ENCODE peak calls at places on chromosomes 4 and X, in five cellular contexts. One of them, this sample, is unnamed.
A peak's percentile ranks its signal among the peaks of the same experiment; 100 is the strongest.

GRCh38 chr4:90586799-90587198 is 459.6 kb downstream of the CCSER1 start:
- DNase-seq in PC-3: no peak
- DNase-seq in A172: no peak
- DNase-seq in NT2/D1: no peak
- DNase-seq in aorta: no peak
- DNase-seq in this sample: no peak

GRCh38 chr4:185033950-185034349 is 15.7 kb downstream of the HELT start:
- DNase-seq in PC-3: no peak
- DNase-seq in A172: no peak
- DNase-seq in NT2/D1: no peak
- DNase-seq in aorta: no peak
- DNase-seq in this sample: no peak

GRCh38 chr4:6371827-6372226 is 100.6 kb downstream of the PPP2R2C start:
- DNase-seq in PC-3: no peak
- DNase-seq in A172: no peak
- DNase-seq in NT2/D1: no peak
- DNase-seq in aorta: no peak
- DNase-seq in this sample: no peak

GRCh38 chrX:135315864-135316263 is 6.6 kb downstream of the ETDC start:
- DNase-seq in PC-3: no peak
- DNase-seq in A172: no peak
- DNase-seq in NT2/D1: no peak
- DNase-seq in aorta: no peak
- DNase-seq in this sample: no peak

GRCh38 chr4:14254252-14254651 is 626.7 kb upstream of the BOD1L1 start:
- DNase-seq in PC-3: peak; percentile 69
- DNase-seq in A172: peak; percentile 31
- DNase-seq in NT2/D1: peak; percentile 8
- DNase-seq in aorta: no peak
- DNase-seq in this sample: peak; percentile 80

GRCh38 chr4:123661080-123661737 is 264.6 kb downstream of the SPRY1 start:
- DNase-seq in PC-3: peak; percentile 56
- DNase-seq in A172: no peak
- DNase-seq in NT2/D1: no peak
- DNase-seq in aorta: no peak
- DNase-seq in this sample: peak; percentile 49

GRCh38 chr4:926538-926937 is 5.6 kb downstream of the GAK start:
- DNase-seq in PC-3: peak; percentile 17
- DNase-seq in A172: no peak
- DNase-seq in NT2/D1: no peak
- DNase-seq in aorta: peak; percentile 51
- DNase-seq in this sample: peak; percentile 61

GRCh38 chrX:140034916-140035315 is 69.6 kb upstream of the CXorf66 start:
- DNase-seq in PC-3: peak; percentile 33
- DNase-seq in A172: no peak
- DNase-seq in NT2/D1: no peak
- DNase-seq in aorta: no peak
- DNase-seq in this sample: peak; percentile 45

GRCh38 chrX:46407753-46408130 is 137.5 kb downstream of the ZNF674 start:
- DNase-seq in PC-3: no peak
- DNase-seq in A172: no peak
- DNase-seq in NT2/D1: no peak
- DNase-seq in aorta: no peak
- DNase-seq in this sample: no peak

GRCh38 chrX:43840265-43840664 is 42.0 kb downstream of the MAOB start:
- DNase-seq in PC-3: peak; percentile 63
- DNase-seq in A172: no peak
- DNase-seq in NT2/D1: no peak
- DNase-seq in aorta: no peak
- DNase-seq in this sample: peak; percentile 3

GRCh38 chrX:125680366-125680765 is 360.7 kb downstream of the TEX13C start:
- DNase-seq in PC-3: no peak
- DNase-seq in A172: no peak
- DNase-seq in NT2/D1: no peak
- DNase-seq in aorta: no peak
- DNase-seq in this sample: no peak

GRCh38 chr4:153934689-153935017 is 145.8 kb upstream of the SFRP2 start:
- DNase-seq in PC-3: no peak
- DNase-seq in A172: no peak
- DNase-seq in NT2/D1: no peak
- DNase-seq in aorta: no peak
- DNase-seq in this sample: no peak

GRCh38 chrX:107861056-107861455 is 35.4 kb downstream of the MID2 start:
- DNase-seq in PC-3: peak; percentile 41
- DNase-seq in A172: no peak
- DNase-seq in NT2/D1: no peak
- DNase-seq in aorta: no peak
- DNase-seq in this sample: no peak

GRCh38 chr4:17823871-17824669 is 13.3 kb downstream of the NCAPG start:
- DNase-seq in PC-3: no peak
- DNase-seq in A172: no peak
- DNase-seq in NT2/D1: no peak
- DNase-seq in aorta: no peak
- DNase-seq in this sample: no peak

GRCh38 chr4:77035153-77035552 is 40.6 kb downstream of the CCNI start:
- DNase-seq in PC-3: no peak
- DNase-seq in A172: no peak
- DNase-seq in NT2/D1: no peak
- DNase-seq in aorta: no peak
- DNase-seq in this sample: no peak

GRCh38 chrX:153646620-153647373 is at the start of gene DUSP9:
- DNase-seq in PC-3: peak; percentile 61
- DNase-seq in A172: no peak
- DNase-seq in NT2/D1: no peak
- DNase-seq in aorta: peak; percentile 76
- DNase-seq in this sample: peak; percentile 60

GRCh38 chr4:27350161-27350560 is 489.5 kb downstream of the STIM2 start:
- DNase-seq in PC-3: peak; percentile 89
- DNase-seq in A172: peak; percentile 71
- DNase-seq in NT2/D1: no peak
- DNase-seq in aorta: no peak
- DNase-seq in this sample: peak; percentile 7

GRCh38 chrX:123833387-123833786 is 26.5 kb upstream of the XIAP start:
- DNase-seq in PC-3: peak; percentile 83
- DNase-seq in A172: peak; percentile 33
- DNase-seq in NT2/D1: no peak
- DNase-seq in aorta: no peak
- DNase-seq in this sample: peak; percentile 83

GRCh38 chrX:41382699-41383645 is 49.0 kb downstream of the DDX3X start:
- DNase-seq in PC-3: peak; percentile 32
- DNase-seq in A172: peak; percentile 38
- DNase-seq in NT2/D1: no peak
- DNase-seq in aorta: peak; percentile 3
- DNase-seq in this sample: peak; percentile 85

GRCh38 chrX:71095971-71096701 is 485 bp downstream of the FOXO4 start:
- DNase-seq in PC-3: peak; percentile 26
- DNase-seq in A172: no peak
- DNase-seq in NT2/D1: peak; percentile 25
- DNase-seq in aorta: peak; percentile 74
- DNase-seq in this sample: peak; percentile 64

GRCh38 chr4:56468097-56468422 is 643 bp downstream of the SRP72 start:
- DNase-seq in PC-3: peak; percentile 63
- DNase-seq in A172: peak; percentile 38
- DNase-seq in NT2/D1: no peak
- DNase-seq in aorta: no peak
- DNase-seq in this sample: peak; percentile 71

This sample was measured in DMS53.